ENCODE peak calls at places on chromosomes 6 and 20, in seven cellular contexts. Z is A549, O is HS-27A, A is HT1080, L is endothelial cell, F is T47D, E is GF-D8. W is an unnamed sample.
A peak's percentile ranks its signal among the peaks of the same experiment; 100 is the strongest.

GRCh38 chr20:57709823-57710799 is at the start of gene PMEPA1:
- DNase-seq in A (peak; percentile 93), O (no peak), E (peak; percentile 19), F (peak; percentile 98), L (peak; percentile 96), Z (peak; percentile 94), W (peak; percentile 90)

GRCh38 chr6:79266051-79266450 is 31.6 kb upstream of the HMGN3 start:
- DNase-seq in F (no peak), L (no peak), A (no peak), E (no peak), O (no peak), Z (no peak), W (no peak)

GRCh38 chr6:2502998-2503674 is 247.6 kb downstream of the MYLK4 start:
- DNase-seq in F (no peak), A (no peak), Z (no peak), O (no peak), L (no peak), E (no peak), W (no peak)

GRCh38 chr6:18263561-18264337 is 581 bp downstream of the DEK start:
- DNase-seq in O (peak; percentile 40), Z (peak; percentile 63), E (no peak), L (peak; percentile 65), A (peak; percentile 34), F (peak; percentile 46), W (peak; percentile 85)

GRCh38 chr6:54010340-54011276 is 100.6 kb upstream of the MLIP start:
- DNase-seq in L (no peak), E (no peak), F (no peak), A (no peak), O (no peak), Z (no peak), W (no peak)

GRCh38 chr20:35618372-35619131 is 2.9 kb downstream of the SPAG4 start:
- DNase-seq in E (no peak), O (no peak), A (no peak), F (no peak), Z (no peak), L (peak; percentile 24), W (no peak)

GRCh38 chr6:9086331-9086730 is 651.0 kb upstream of the SLC35B3 start:
- DNase-seq in Z (no peak), E (no peak), F (no peak), O (peak; percentile 4), A (no peak), L (no peak), W (no peak)

GRCh38 chr6:921400-921799 is 228.5 kb upstream of the EXOC2 start:
- DNase-seq in A (no peak), L (no peak), O (no peak), F (no peak), Z (no peak), E (no peak), W (no peak)

GRCh38 chr20:53900380-53900999 is 169.9 kb downstream of the BCAS1 start:
- DNase-seq in O (no peak), E (no peak), Z (peak; percentile 36), F (no peak), L (no peak), A (peak; percentile 96), W (no peak)

GRCh38 chr6:107543088-107543487 is 53.2 kb downstream of the SOBP start:
- DNase-seq in A (no peak), L (no peak), Z (no peak), F (no peak), E (no peak), O (no peak), W (no peak)

GRCh38 chr20:31819083-31819784 is at the start of gene MYLK2:
- DNase-seq in F (no peak), L (no peak), A (no peak), E (no peak), O (no peak), Z (no peak), W (no peak)

GRCh38 chr20:14888172-14888571 is 550.8 kb upstream of the FLRT3 start:
- DNase-seq in E (no peak), L (no peak), A (no peak), Z (no peak), F (peak; percentile 3), O (no peak), W (no peak)

GRCh38 chr6:135493218-135493961 is 4.2 kb downstream of the AHI1 start:
- DNase-seq in L (no peak), O (peak; percentile 58), Z (no peak), A (no peak), F (no peak), E (no peak), W (no peak)

GRCh38 chr6:117958536-117958935 is 51.5 kb downstream of the SLC35F1 start:
- DNase-seq in A (no peak), O (no peak), Z (no peak), F (no peak), E (no peak), L (no peak), W (no peak)

GRCh38 chr20:62508641-62509051 is 32.9 kb upstream of the GATA5 start:
- DNase-seq in F (no peak), E (no peak), Z (peak; percentile 46), A (no peak), O (no peak), L (no peak), W (no peak)

GRCh38 chr6:79421707-79422484 is 115.3 kb downstream of the LCA5 start:
- DNase-seq in Z (peak; percentile 63), L (no peak), F (no peak), O (peak; percentile 65), E (no peak), A (peak; percentile 76), W (no peak)

GRCh38 chr6:4736371-4736873 is 39.8 kb upstream of the CDYL start:
- DNase-seq in O (no peak), Z (no peak), L (no peak), E (no peak), A (no peak), F (no peak), W (no peak)

GRCh38 chr20:34988176-34988540 is 32.5 kb downstream of the MYH7B start:
- DNase-seq in Z (no peak), A (no peak), O (no peak), E (no peak), L (no peak), F (no peak), W (no peak)

GRCh38 chr20:1894471-1894950 is 696 bp upstream of the SIRPA start:
- DNase-seq in Z (no peak), O (no peak), F (peak; percentile 84), E (no peak), A (peak; percentile 24), L (peak; percentile 71), W (peak; percentile 58)

GRCh38 chr20:58021481-58021880 is 207.0 kb downstream of the ANKRD60 start:
- DNase-seq in O (no peak), A (no peak), Z (peak; percentile 42), E (no peak), L (no peak), F (no peak), W (peak; percentile 68)

GRCh38 chr20:37534401-37535157 is 6.9 kb upstream of the BLCAP start:
- DNase-seq in Z (peak; percentile 79), F (no peak), E (peak; percentile 9), L (peak; percentile 69), A (peak; percentile 81), O (peak; percentile 69), W (peak; percentile 52)

GRCh38 chr6:33950891-33951889 is 147.4 kb upstream of the MLN start:
- DNase-seq in A (no peak), O (no peak), E (no peak), L (no peak), Z (no peak), F (no peak), W (no peak)

GRCh38 chr20:36941403-36941835 is 10.1 kb downstream of the SAMHD1 start:
- DNase-seq in O (no peak), E (no peak), L (no peak), Z (no peak), A (no peak), F (no peak), W (no peak)

GRCh38 chr6:124823240-124824105 is 138.8 kb upstream of the RNF217 start:
- DNase-seq in L (no peak), O (no peak), E (no peak), A (no peak), Z (no peak), F (no peak), W (no peak)

GRCh38 chr6:74840953-74841352 is 364.9 kb downstream of the COL12A1 start:
- DNase-seq in E (no peak), L (no peak), Z (no peak), O (no peak), F (no peak), A (no peak), W (no peak)

GRCh38 chr20:7926767-7927166 is 13.5 kb downstream of the HAO1 start:
- DNase-seq in A (peak; percentile 50), Z (peak; percentile 44), L (no peak), O (no peak), F (no peak), E (no peak), W (no peak)

GRCh38 chr6:16437984-16438383 is 199.6 kb downstream of the GMPR start:
- DNase-seq in F (no peak), E (no peak), A (no peak), L (no peak), Z (no peak), O (no peak), W (no peak)